ENCODE peak calls at places on chromosomes 6 and 20, in five cellular contexts. I is NB4, L is HFFc6, Y is cardiac fibroblast, U is AG04449. G is an unnamed sample.

GRCh38 chr6:105677671-105678475 is 275.0 kb upstream of the PREP start:
- DNase-seq in I (no peak), L (no peak), Y (no peak), U (no peak), G (no peak)

GRCh38 chr20:46523696-46524328 is 10.5 kb upstream of the ZNF334 start:
- DNase-seq in I (peak; percentile 52), L (no peak), Y (peak; percentile 16), U (no peak), G (peak; percentile 28)

GRCh38 chr20:18276821-18277220 is 11.5 kb upstream of the ZNF133 start:
- DNase-seq in I (peak; percentile 71), L (peak; percentile 38), Y (peak; percentile 81), U (no peak), G (peak; percentile 85)

GRCh38 chr6:167045828-167046580 is 46.8 kb downstream of the CEP43 start:
- DNase-seq in I (no peak), L (no peak), Y (no peak), U (no peak), G (no peak)

GRCh38 chr6:130923350-130923749 is 96.1 kb downstream of the SMLR1 start:
- DNase-seq in I (no peak), L (no peak), Y (no peak), U (no peak), G (no peak)

GRCh38 chr6:33446356-33446755 is 8.0 kb upstream of the ZBTB9 start:
- DNase-seq in I (no peak), L (no peak), Y (no peak), U (no peak), G (no peak)

GRCh38 chr6:110317189-110317588 is 41.0 kb downstream of the METTL24 start:
- DNase-seq in I (no peak), L (no peak), Y (no peak), U (no peak), G (no peak)

GRCh38 chr20:49063279-49063678 is 17.2 kb downstream of the CSE1L start:
- DNase-seq in I (no peak), L (no peak), Y (no peak), U (no peak), G (no peak)

GRCh38 chr6:146582857-146583256 is 15.9 kb upstream of the ADGB start:
- DNase-seq in I (peak; percentile 62), L (no peak), Y (peak; percentile 22), U (no peak), G (peak; percentile 54)

GRCh38 chr6:167227984-167228383 is 63.1 kb upstream of the UNC93A start:
- DNase-seq in I (no peak), L (no peak), Y (no peak), U (no peak), G (no peak)

GRCh38 chr20:38445901-38446425 is 10.8 kb upstream of the SNHG17 start:
- DNase-seq in I (no peak), L (no peak), Y (no peak), U (no peak), G (no peak)

GRCh38 chr20:38446441-38447209 is 11.5 kb upstream of the SNHG17 start:
- DNase-seq in I (peak; percentile 98), L (peak; percentile 84), Y (peak; percentile 95), U (peak; percentile 67), G (peak; percentile 85)

GRCh38 chr20:38449046-38449445 is 13.9 kb upstream of the SNHG17 start:
- DNase-seq in I (no peak), L (no peak), Y (no peak), U (no peak), G (no peak)

GRCh38 chr20:38447251-38447661 is 12.1 kb upstream of the SNHG17 start:
- DNase-seq in I (no peak), L (no peak), Y (no peak), U (no peak), G (no peak)

DNA sequence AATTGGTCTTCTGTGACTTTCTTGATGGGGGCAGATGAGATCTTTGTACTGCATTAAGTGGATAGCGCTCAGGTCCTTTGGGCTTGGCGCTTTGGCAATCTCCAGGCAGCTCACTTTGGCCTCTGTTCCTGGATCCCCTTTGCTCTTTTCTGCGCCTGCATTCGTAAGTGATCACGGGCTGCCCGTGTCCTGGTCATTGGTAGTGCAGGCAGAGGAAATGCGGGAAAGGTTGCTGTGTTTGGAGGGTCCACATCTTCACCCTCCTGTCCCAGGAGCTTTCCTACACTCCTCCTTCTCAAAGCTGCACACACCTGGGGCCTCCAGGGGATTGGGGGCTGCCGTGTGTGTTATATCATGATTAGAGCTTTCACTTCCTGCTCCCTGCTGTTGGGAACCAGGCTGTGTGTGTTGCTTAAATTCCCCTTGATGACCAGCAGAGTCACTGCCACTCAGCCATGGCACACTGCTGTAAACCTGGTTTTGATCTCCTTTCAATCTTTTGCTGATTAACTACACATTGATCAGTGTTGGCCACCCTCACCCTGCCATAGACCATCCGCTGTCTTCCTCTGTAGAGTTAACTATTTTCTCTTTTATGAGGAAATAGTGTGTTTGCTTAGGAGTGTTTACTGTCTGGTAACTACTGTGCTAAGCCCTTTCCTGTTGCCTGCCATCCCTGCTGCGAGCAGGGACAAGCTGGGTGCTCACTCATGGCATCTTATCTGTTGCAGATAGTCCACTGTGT is 13.0 kb upstream of the SNHG17 start:
- DNase-seq in I (peak; percentile 74), L (no peak), Y (no peak), U (no peak), G (no peak)
- TF ChIP-seq CTCF in I (no peak), L (no peak), Y (no peak), U (no peak), G (no peak)

DNA sequence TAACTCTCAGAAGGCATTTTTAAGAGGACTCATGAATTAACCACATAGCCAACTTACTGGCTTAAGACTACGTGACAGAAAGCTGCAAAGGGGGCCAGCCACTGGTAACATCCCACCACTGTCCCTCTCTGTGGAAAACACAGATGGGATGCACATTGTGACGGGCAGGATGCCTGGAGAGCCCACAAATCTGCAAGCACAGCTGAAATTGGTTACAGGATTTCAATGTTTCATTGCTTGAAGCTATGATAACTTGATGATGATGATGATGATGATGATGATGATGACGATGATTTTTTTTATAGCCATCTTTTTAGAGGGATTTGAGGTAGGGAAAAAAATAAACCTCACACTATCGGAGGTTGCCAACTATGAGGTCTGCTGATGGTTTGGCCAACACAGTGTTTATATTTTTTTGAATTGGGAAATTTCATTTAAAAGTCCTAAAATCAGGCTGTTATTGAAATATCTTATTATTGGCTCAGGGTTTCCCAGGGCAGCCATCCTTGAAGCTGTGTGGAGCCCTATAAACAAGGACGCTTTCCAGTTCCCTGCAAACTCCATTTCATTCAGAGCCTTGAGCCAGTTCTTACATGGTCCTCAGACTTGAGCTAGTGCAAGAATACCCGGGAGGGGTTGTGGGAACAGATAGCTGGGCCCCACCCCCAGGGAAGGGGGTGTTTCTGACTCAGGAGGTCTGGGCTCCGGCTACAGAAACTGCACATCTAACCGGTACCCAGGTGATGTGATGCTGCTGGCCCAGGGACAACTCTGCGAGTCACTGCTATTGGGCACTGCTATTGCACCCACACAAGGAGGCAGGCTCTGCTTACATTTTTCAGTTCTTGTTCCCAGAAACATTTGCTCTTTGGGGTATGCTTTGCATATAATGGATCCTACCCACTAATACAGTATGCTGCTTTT is 27.1 kb downstream of the BCAS1 start:
- DNase-seq in I (no peak), L (no peak), Y (no peak), U (no peak), G (peak; percentile 27)
- TF ChIP-seq CTCF in I (no peak), L (no peak), Y (no peak), U (no peak), G (no peak)

GRCh38 chr6:156526081-156526480 is 251.1 kb upstream of the ARID1B start:
- DNase-seq in I (no peak), L (no peak), Y (no peak), U (no peak), G (no peak)
- TF ChIP-seq CTCF in I (no peak), L (no peak), Y (no peak), U (no peak), G (no peak)

GRCh38 chr20:1327241-1327653 is 1.7 kb downstream of the SDCBP2 start:
- DNase-seq in I (peak; percentile 43), L (peak; percentile 45), Y (peak; percentile 85), U (no peak), G (no peak)

GRCh38 chr20:1323830-1324597 is 4.9 kb downstream of the SDCBP2 start:
- DNase-seq in I (no peak), L (no peak), Y (no peak), U (no peak), G (no peak)

GRCh38 chr20:1326031-1326930 is 2.7 kb downstream of the SDCBP2 start:
- DNase-seq in I (no peak), L (peak; percentile 28), Y (peak; percentile 66), U (no peak), G (no peak)

GRCh38 chr20:1324598-1325172 is 4.3 kb downstream of the SDCBP2 start:
- DNase-seq in I (peak; percentile 35), L (peak; percentile 73), Y (peak; percentile 88), U (no peak), G (no peak)

GRCh38 chr20:1325173-1326030 is 3.5 kb downstream of the SDCBP2 start:
- DNase-seq in I (peak; percentile 97), L (peak; percentile 95), Y (peak; percentile 99), U (peak; percentile 68), G (peak; percentile 95)
- TF ChIP-seq CTCF in I (no peak), L (peak; percentile 57), Y (no peak), U (peak; percentile 39), G (no peak)

GRCh38 chr6:48733581-48733980 is 622.6 kb upstream of the PTCHD4 start:
- DNase-seq in I (peak; percentile 4), L (peak; percentile 30), Y (peak; percentile 41), U (no peak), G (peak; percentile 18)
- TF ChIP-seq CTCF in I (no peak), L (no peak), Y (no peak), U (no peak), G (no peak)

GRCh38 chr20:10316582-10316981 is 98.0 kb downstream of the SNAP25 start:
- DNase-seq in I (peak; percentile 23), L (no peak), Y (peak; percentile 38), U (no peak), G (peak; percentile 46)
- TF ChIP-seq CTCF in I (peak; percentile 24), L (peak; percentile 69), Y (peak; percentile 6), U (no peak), G (peak; percentile 19)

GRCh38 chr6:20061952-20062351 is 150.3 kb downstream of the MBOAT1 start:
- DNase-seq in I (no peak), L (no peak), Y (no peak), U (no peak), G (no peak)

GRCh38 chr6:20056350-20056992 is 155.8 kb downstream of the MBOAT1 start:
- DNase-seq in I (peak; percentile 64), L (peak; percentile 42), Y (peak; percentile 77), U (peak; percentile 12), G (peak; percentile 48)

GRCh38 chr6:20060252-20060651 is 152.0 kb downstream of the MBOAT1 start:
- DNase-seq in I (no peak), L (no peak), Y (no peak), U (no peak), G (no peak)

DNA sequence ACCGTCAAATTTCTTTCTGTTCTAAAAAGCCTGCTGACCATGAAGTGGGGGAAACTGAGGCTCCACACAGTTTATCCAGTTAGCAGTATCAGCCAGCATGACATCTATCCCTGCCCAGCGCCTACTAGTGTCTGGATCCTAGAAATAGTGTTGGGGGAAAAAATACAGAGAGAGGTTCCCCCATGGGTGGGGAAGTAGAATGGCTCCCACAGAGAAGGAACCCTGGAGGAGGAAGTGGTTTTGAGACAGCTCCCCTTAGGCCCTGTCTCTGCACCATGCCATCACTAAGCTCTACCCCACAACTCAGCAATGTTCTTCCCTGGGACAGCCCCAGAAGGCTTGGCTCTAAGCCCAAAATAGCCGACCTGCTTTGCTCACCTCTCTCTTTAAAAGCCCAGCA is 153.4 kb downstream of the MBOAT1 start:
- DNase-seq in I (peak; percentile 76), L (no peak), Y (no peak), U (no peak), G (no peak)
- TF ChIP-seq CTCF in I (peak; percentile 51), L (no peak), Y (no peak), U (no peak), G (no peak)